ENCODE peak calls at places on chromosomes 7 and 10, in six cellular contexts. V is iPS DF 19.7; U is lower lobe of right lung; B is tibial nerve; C is T-helper 17 cell; R is stimulated activated CD8-positive, alpha-beta memory T cell treated with anti-CD3 and anti-CD28 coated beads, Interleukin-7, amount 100 ng/mL, for 24 hours. K is an unnamed sample.

GRCh38 chr10:60237977-60238376 is 151.7 kb downstream of the ANK3 start:
- DNase-seq in V (no peak), U (no peak), B (no peak), C (no peak), R (no peak), K (no peak)

GRCh38 chr10:3807928-3808496 is 23.0 kb upstream of the KLF6 start:
- DNase-seq in V (no peak), U (no peak), B (no peak), C (no peak), R (no peak), K (no peak)

GRCh38 chr7:93160410-93160809 is 12.2 kb upstream of the SAMD9L start:
- DNase-seq in V (no peak), U (no peak), B (no peak), C (no peak), R (no peak), K (no peak)

GRCh38 chr10:124612611-124613498 is 131.3 kb downstream of the FAM53B start:
- DNase-seq in V (peak; percentile 40), U (no peak), B (no peak), C (no peak), R (no peak), K (no peak)

GRCh38 chr7:100483728-100484635 is at the start of gene NYAP1:
- DNase-seq in V (no peak), U (peak; percentile 62), B (peak; percentile 48), C (no peak), R (no peak), K (no peak)

GRCh38 chr7:151271699-151272355 is 23.3 kb upstream of the SMARCD3 start:
- DNase-seq in V (no peak), U (peak; percentile 71), B (peak; percentile 90), C (no peak), R (no peak), K (peak; percentile 81)

GRCh38 chr10:35642023-35642792 is at the start of gene FZD8:
- DNase-seq in V (no peak), U (peak; percentile 93), B (peak; percentile 80), C (peak; percentile 61), R (peak; percentile 43), K (no peak)

GRCh38 chr7:126185959-126186580 is 1066.7 kb downstream of the GRM8 start:
- DNase-seq in V (peak; percentile 33), U (no peak), B (no peak), C (no peak), R (no peak), K (no peak)

GRCh38 chr7:6407434-6407833 is 40.3 kb downstream of the DAGLB start:
- DNase-seq in V (no peak), U (no peak), B (no peak), C (no peak), R (no peak), K (no peak)

GRCh38 chr10:28120043-28120749 is 121.3 kb upstream of the ODAD2 start:
- DNase-seq in V (no peak), U (no peak), B (no peak), C (no peak), R (no peak), K (no peak)

GRCh38 chr7:107190090-107190489 is 21.3 kb downstream of the HBP1 start:
- DNase-seq in V (no peak), U (no peak), B (no peak), C (no peak), R (no peak), K (no peak)